ENCODE peak calls at places on chromosomes 7 and 10, in ten cellular contexts. One of them, this sample, is unnamed.

GRCh38 chr10:11612004-11613001 is 853 bp upstream of the USP6NL start:
- DNase-seq in DMS 273 treated with DMSO at 0.1 percent for 48 hours: no peak
- DNase-seq in activated CD8-positive, alpha-beta memory T cell treated with anti-CD3 and anti-CD28 coated beads, Interleukin-2, amount 50 U/mL, for 4 hours: no peak
- DNase-seq in stimulated activated CD4-positive, alpha-beta T cell treated with anti-CD3 and anti-CD28 coated beads, Interleukin-12 subunit alpha, Interleukin-12 subunit beta, amount 100 ng/mL, for 4 hours: no peak
- DNase-seq in NCI-H1092 treated with DMSO at 0.1 percent for 48 hours: no peak
- DNase-seq in effector memory CD4-positive, alpha-beta T cell: no peak
- DNase-seq in sigmoid colon: no peak
- DNase-seq in brain microvascular endothelial cell: no peak
- DNase-seq in stimulated activated CD8-positive, alpha-beta memory T cell treated with anti-CD3 and anti-CD28 coated beads, Interleukin-4, amount 100 ng/mL, for 48 hours: no peak
- DNase-seq in ecto neural progenitor cell: no peak
- DNase-seq in this sample: peak; percentile 43

GRCh38 chr10:4656576-4657194 is 169.3 kb upstream of the AKR1E2 start:
- DNase-seq in ecto neural progenitor cell: peak; percentile 56
- DNase-seq in brain microvascular endothelial cell: peak; percentile 54
- DNase-seq in stimulated activated CD8-positive, alpha-beta memory T cell treated with anti-CD3 and anti-CD28 coated beads, Interleukin-4, amount 100 ng/mL, for 48 hours: peak; percentile 44
- DNase-seq in effector memory CD4-positive, alpha-beta T cell: peak; percentile 4
- DNase-seq in activated CD8-positive, alpha-beta memory T cell treated with anti-CD3 and anti-CD28 coated beads, Interleukin-2, amount 50 U/mL, for 4 hours: peak; percentile 35
- DNase-seq in stimulated activated CD4-positive, alpha-beta T cell treated with anti-CD3 and anti-CD28 coated beads, Interleukin-12 subunit alpha, Interleukin-12 subunit beta, amount 100 ng/mL, for 4 hours: peak; percentile 35
- DNase-seq in DMS 273 treated with DMSO at 0.1 percent for 48 hours: peak; percentile 6
- DNase-seq in sigmoid colon: peak; percentile 82
- DNase-seq in NCI-H1092 treated with DMSO at 0.1 percent for 48 hours: peak; percentile 63
- DNase-seq in this sample: peak; percentile 53

GRCh38 chr10:125158528-125159485 is 1.6 kb downstream of the CTBP2 start:
- DNase-seq in activated CD8-positive, alpha-beta memory T cell treated with anti-CD3 and anti-CD28 coated beads, Interleukin-2, amount 50 U/mL, for 4 hours: no peak
- DNase-seq in stimulated activated CD8-positive, alpha-beta memory T cell treated with anti-CD3 and anti-CD28 coated beads, Interleukin-4, amount 100 ng/mL, for 48 hours: no peak
- DNase-seq in sigmoid colon: peak; percentile 71
- DNase-seq in brain microvascular endothelial cell: no peak
- DNase-seq in DMS 273 treated with DMSO at 0.1 percent for 48 hours: no peak
- DNase-seq in effector memory CD4-positive, alpha-beta T cell: no peak
- DNase-seq in ecto neural progenitor cell: no peak
- DNase-seq in NCI-H1092 treated with DMSO at 0.1 percent for 48 hours: peak; percentile 22
- DNase-seq in stimulated activated CD4-positive, alpha-beta T cell treated with anti-CD3 and anti-CD28 coated beads, Interleukin-12 subunit alpha, Interleukin-12 subunit beta, amount 100 ng/mL, for 4 hours: no peak
- DNase-seq in this sample: peak; percentile 64

GRCh38 chr7:20310963-20311742 is 19.5 kb upstream of the ITGB8 start:
- DNase-seq in stimulated activated CD8-positive, alpha-beta memory T cell treated with anti-CD3 and anti-CD28 coated beads, Interleukin-4, amount 100 ng/mL, for 48 hours: no peak
- DNase-seq in ecto neural progenitor cell: no peak
- DNase-seq in brain microvascular endothelial cell: peak; percentile 70
- DNase-seq in activated CD8-positive, alpha-beta memory T cell treated with anti-CD3 and anti-CD28 coated beads, Interleukin-2, amount 50 U/mL, for 4 hours: no peak
- DNase-seq in stimulated activated CD4-positive, alpha-beta T cell treated with anti-CD3 and anti-CD28 coated beads, Interleukin-12 subunit alpha, Interleukin-12 subunit beta, amount 100 ng/mL, for 4 hours: no peak
- DNase-seq in DMS 273 treated with DMSO at 0.1 percent for 48 hours: peak; percentile 11
- DNase-seq in sigmoid colon: no peak
- DNase-seq in NCI-H1092 treated with DMSO at 0.1 percent for 48 hours: peak; percentile 32
- DNase-seq in effector memory CD4-positive, alpha-beta T cell: no peak
- DNase-seq in this sample: peak; percentile 76

GRCh38 chr7:109844362-109844761 is 1246.6 kb upstream of the LRRN3 start:
- DNase-seq in stimulated activated CD4-positive, alpha-beta T cell treated with anti-CD3 and anti-CD28 coated beads, Interleukin-12 subunit alpha, Interleukin-12 subunit beta, amount 100 ng/mL, for 4 hours: no peak
- DNase-seq in stimulated activated CD8-positive, alpha-beta memory T cell treated with anti-CD3 and anti-CD28 coated beads, Interleukin-4, amount 100 ng/mL, for 48 hours: no peak
- DNase-seq in DMS 273 treated with DMSO at 0.1 percent for 48 hours: peak; percentile 37
- DNase-seq in effector memory CD4-positive, alpha-beta T cell: no peak
- DNase-seq in sigmoid colon: no peak
- DNase-seq in brain microvascular endothelial cell: peak; percentile 9
- DNase-seq in activated CD8-positive, alpha-beta memory T cell treated with anti-CD3 and anti-CD28 coated beads, Interleukin-2, amount 50 U/mL, for 4 hours: no peak
- DNase-seq in NCI-H1092 treated with DMSO at 0.1 percent for 48 hours: peak; percentile 27
- DNase-seq in ecto neural progenitor cell: no peak
- DNase-seq in this sample: peak; percentile 71

GRCh38 chr10:99859585-99859984 is 77.1 kb downstream of the ABCC2 start:
- DNase-seq in stimulated activated CD8-positive, alpha-beta memory T cell treated with anti-CD3 and anti-CD28 coated beads, Interleukin-4, amount 100 ng/mL, for 48 hours: no peak
- DNase-seq in sigmoid colon: no peak
- DNase-seq in effector memory CD4-positive, alpha-beta T cell: no peak
- DNase-seq in stimulated activated CD4-positive, alpha-beta T cell treated with anti-CD3 and anti-CD28 coated beads, Interleukin-12 subunit alpha, Interleukin-12 subunit beta, amount 100 ng/mL, for 4 hours: no peak
- DNase-seq in ecto neural progenitor cell: no peak
- DNase-seq in activated CD8-positive, alpha-beta memory T cell treated with anti-CD3 and anti-CD28 coated beads, Interleukin-2, amount 50 U/mL, for 4 hours: no peak
- DNase-seq in NCI-H1092 treated with DMSO at 0.1 percent for 48 hours: peak; percentile 9
- DNase-seq in DMS 273 treated with DMSO at 0.1 percent for 48 hours: no peak
- DNase-seq in brain microvascular endothelial cell: no peak
- DNase-seq in this sample: peak; percentile 27

GRCh38 chr7:66224171-66224773 is 19.1 kb downstream of the TPST1 start:
- DNase-seq in NCI-H1092 treated with DMSO at 0.1 percent for 48 hours: no peak
- DNase-seq in sigmoid colon: no peak
- DNase-seq in DMS 273 treated with DMSO at 0.1 percent for 48 hours: no peak
- DNase-seq in brain microvascular endothelial cell: no peak
- DNase-seq in stimulated activated CD4-positive, alpha-beta T cell treated with anti-CD3 and anti-CD28 coated beads, Interleukin-12 subunit alpha, Interleukin-12 subunit beta, amount 100 ng/mL, for 4 hours: no peak
- DNase-seq in activated CD8-positive, alpha-beta memory T cell treated with anti-CD3 and anti-CD28 coated beads, Interleukin-2, amount 50 U/mL, for 4 hours: no peak
- DNase-seq in ecto neural progenitor cell: no peak
- DNase-seq in effector memory CD4-positive, alpha-beta T cell: no peak
- DNase-seq in stimulated activated CD8-positive, alpha-beta memory T cell treated with anti-CD3 and anti-CD28 coated beads, Interleukin-4, amount 100 ng/mL, for 48 hours: no peak
- DNase-seq in this sample: peak; percentile 21

GRCh38 chr7:70923086-70923845 is 208.7 kb upstream of the GALNT17 start:
- DNase-seq in stimulated activated CD4-positive, alpha-beta T cell treated with anti-CD3 and anti-CD28 coated beads, Interleukin-12 subunit alpha, Interleukin-12 subunit beta, amount 100 ng/mL, for 4 hours: no peak
- DNase-seq in sigmoid colon: no peak
- DNase-seq in DMS 273 treated with DMSO at 0.1 percent for 48 hours: no peak
- DNase-seq in NCI-H1092 treated with DMSO at 0.1 percent for 48 hours: no peak
- DNase-seq in activated CD8-positive, alpha-beta memory T cell treated with anti-CD3 and anti-CD28 coated beads, Interleukin-2, amount 50 U/mL, for 4 hours: no peak
- DNase-seq in ecto neural progenitor cell: no peak
- DNase-seq in stimulated activated CD8-positive, alpha-beta memory T cell treated with anti-CD3 and anti-CD28 coated beads, Interleukin-4, amount 100 ng/mL, for 48 hours: no peak
- DNase-seq in effector memory CD4-positive, alpha-beta T cell: no peak
- DNase-seq in brain microvascular endothelial cell: no peak
- DNase-seq in this sample: no peak

GRCh38 chr10:62136931-62137330 is 131.7 kb downstream of the RTKN2 start:
- DNase-seq in sigmoid colon: no peak
- DNase-seq in stimulated activated CD4-positive, alpha-beta T cell treated with anti-CD3 and anti-CD28 coated beads, Interleukin-12 subunit alpha, Interleukin-12 subunit beta, amount 100 ng/mL, for 4 hours: no peak
- DNase-seq in stimulated activated CD8-positive, alpha-beta memory T cell treated with anti-CD3 and anti-CD28 coated beads, Interleukin-4, amount 100 ng/mL, for 48 hours: no peak
- DNase-seq in brain microvascular endothelial cell: no peak
- DNase-seq in ecto neural progenitor cell: no peak
- DNase-seq in DMS 273 treated with DMSO at 0.1 percent for 48 hours: no peak
- DNase-seq in NCI-H1092 treated with DMSO at 0.1 percent for 48 hours: no peak
- DNase-seq in activated CD8-positive, alpha-beta memory T cell treated with anti-CD3 and anti-CD28 coated beads, Interleukin-2, amount 50 U/mL, for 4 hours: no peak
- DNase-seq in effector memory CD4-positive, alpha-beta T cell: no peak
- DNase-seq in this sample: no peak

GRCh38 chr7:80309971-80310549 is 175.4 kb downstream of the GNAI1 start:
- DNase-seq in stimulated activated CD4-positive, alpha-beta T cell treated with anti-CD3 and anti-CD28 coated beads, Interleukin-12 subunit alpha, Interleukin-12 subunit beta, amount 100 ng/mL, for 4 hours: no peak
- DNase-seq in activated CD8-positive, alpha-beta memory T cell treated with anti-CD3 and anti-CD28 coated beads, Interleukin-2, amount 50 U/mL, for 4 hours: no peak
- DNase-seq in brain microvascular endothelial cell: no peak
- DNase-seq in effector memory CD4-positive, alpha-beta T cell: no peak
- DNase-seq in sigmoid colon: no peak
- DNase-seq in ecto neural progenitor cell: no peak
- DNase-seq in DMS 273 treated with DMSO at 0.1 percent for 48 hours: no peak
- DNase-seq in NCI-H1092 treated with DMSO at 0.1 percent for 48 hours: no peak
- DNase-seq in stimulated activated CD8-positive, alpha-beta memory T cell treated with anti-CD3 and anti-CD28 coated beads, Interleukin-4, amount 100 ng/mL, for 48 hours: peak; percentile 33
- DNase-seq in this sample: no peak

GRCh38 chr7:44144426-44144967 is 3.4 kb upstream of the MYL7 start:
- DNase-seq in brain microvascular endothelial cell: no peak
- DNase-seq in DMS 273 treated with DMSO at 0.1 percent for 48 hours: no peak
- DNase-seq in activated CD8-positive, alpha-beta memory T cell treated with anti-CD3 and anti-CD28 coated beads, Interleukin-2, amount 50 U/mL, for 4 hours: no peak
- DNase-seq in NCI-H1092 treated with DMSO at 0.1 percent for 48 hours: no peak
- DNase-seq in stimulated activated CD4-positive, alpha-beta T cell treated with anti-CD3 and anti-CD28 coated beads, Interleukin-12 subunit alpha, Interleukin-12 subunit beta, amount 100 ng/mL, for 4 hours: no peak
- DNase-seq in ecto neural progenitor cell: peak; percentile 30
- DNase-seq in sigmoid colon: peak; percentile 51
- DNase-seq in effector memory CD4-positive, alpha-beta T cell: no peak
- DNase-seq in stimulated activated CD8-positive, alpha-beta memory T cell treated with anti-CD3 and anti-CD28 coated beads, Interleukin-4, amount 100 ng/mL, for 48 hours: no peak
- DNase-seq in this sample: no peak

GRCh38 chr10:14500172-14500765 is 169.5 kb upstream of the FRMD4A start:
- DNase-seq in activated CD8-positive, alpha-beta memory T cell treated with anti-CD3 and anti-CD28 coated beads, Interleukin-2, amount 50 U/mL, for 4 hours: no peak
- DNase-seq in sigmoid colon: no peak
- DNase-seq in brain microvascular endothelial cell: no peak
- DNase-seq in stimulated activated CD4-positive, alpha-beta T cell treated with anti-CD3 and anti-CD28 coated beads, Interleukin-12 subunit alpha, Interleukin-12 subunit beta, amount 100 ng/mL, for 4 hours: no peak
- DNase-seq in NCI-H1092 treated with DMSO at 0.1 percent for 48 hours: no peak
- DNase-seq in DMS 273 treated with DMSO at 0.1 percent for 48 hours: no peak
- DNase-seq in effector memory CD4-positive, alpha-beta T cell: no peak
- DNase-seq in ecto neural progenitor cell: no peak
- DNase-seq in stimulated activated CD8-positive, alpha-beta memory T cell treated with anti-CD3 and anti-CD28 coated beads, Interleukin-4, amount 100 ng/mL, for 48 hours: no peak
- DNase-seq in this sample: no peak

GRCh38 chr7:107014381-107015023 is 30.0 kb upstream of the PRKAR2B start:
- DNase-seq in brain microvascular endothelial cell: no peak
- DNase-seq in ecto neural progenitor cell: no peak
- DNase-seq in sigmoid colon: no peak
- DNase-seq in stimulated activated CD4-positive, alpha-beta T cell treated with anti-CD3 and anti-CD28 coated beads, Interleukin-12 subunit alpha, Interleukin-12 subunit beta, amount 100 ng/mL, for 4 hours: no peak
- DNase-seq in DMS 273 treated with DMSO at 0.1 percent for 48 hours: peak; percentile 69
- DNase-seq in activated CD8-positive, alpha-beta memory T cell treated with anti-CD3 and anti-CD28 coated beads, Interleukin-2, amount 50 U/mL, for 4 hours: no peak
- DNase-seq in NCI-H1092 treated with DMSO at 0.1 percent for 48 hours: peak; percentile 11
- DNase-seq in effector memory CD4-positive, alpha-beta T cell: no peak
- DNase-seq in stimulated activated CD8-positive, alpha-beta memory T cell treated with anti-CD3 and anti-CD28 coated beads, Interleukin-4, amount 100 ng/mL, for 48 hours: no peak
- DNase-seq in this sample: no peak

GRCh38 chr7:48078470-48078869 is 10.6 kb upstream of the UPP1 start:
- DNase-seq in NCI-H1092 treated with DMSO at 0.1 percent for 48 hours: no peak
- DNase-seq in stimulated activated CD4-positive, alpha-beta T cell treated with anti-CD3 and anti-CD28 coated beads, Interleukin-12 subunit alpha, Interleukin-12 subunit beta, amount 100 ng/mL, for 4 hours: no peak
- DNase-seq in brain microvascular endothelial cell: no peak
- DNase-seq in sigmoid colon: no peak
- DNase-seq in stimulated activated CD8-positive, alpha-beta memory T cell treated with anti-CD3 and anti-CD28 coated beads, Interleukin-4, amount 100 ng/mL, for 48 hours: no peak
- DNase-seq in activated CD8-positive, alpha-beta memory T cell treated with anti-CD3 and anti-CD28 coated beads, Interleukin-2, amount 50 U/mL, for 4 hours: no peak
- DNase-seq in ecto neural progenitor cell: no peak
- DNase-seq in effector memory CD4-positive, alpha-beta T cell: no peak
- DNase-seq in DMS 273 treated with DMSO at 0.1 percent for 48 hours: no peak
- DNase-seq in this sample: peak; percentile 59

GRCh38 chr10:48655426-48656240 is 29.0 kb upstream of the WDFY4 start:
- DNase-seq in DMS 273 treated with DMSO at 0.1 percent for 48 hours: no peak
- DNase-seq in sigmoid colon: peak; percentile 80
- DNase-seq in stimulated activated CD4-positive, alpha-beta T cell treated with anti-CD3 and anti-CD28 coated beads, Interleukin-12 subunit alpha, Interleukin-12 subunit beta, amount 100 ng/mL, for 4 hours: no peak
- DNase-seq in brain microvascular endothelial cell: peak; percentile 32
- DNase-seq in activated CD8-positive, alpha-beta memory T cell treated with anti-CD3 and anti-CD28 coated beads, Interleukin-2, amount 50 U/mL, for 4 hours: no peak
- DNase-seq in NCI-H1092 treated with DMSO at 0.1 percent for 48 hours: peak; percentile 46
- DNase-seq in ecto neural progenitor cell: no peak
- DNase-seq in effector memory CD4-positive, alpha-beta T cell: no peak
- DNase-seq in stimulated activated CD8-positive, alpha-beta memory T cell treated with anti-CD3 and anti-CD28 coated beads, Interleukin-4, amount 100 ng/mL, for 48 hours: no peak
- DNase-seq in this sample: peak; percentile 71

GRCh38 chr7:124033093-124033806 is 383 bp upstream of the TMEM229A start:
- DNase-seq in stimulated activated CD4-positive, alpha-beta T cell treated with anti-CD3 and anti-CD28 coated beads, Interleukin-12 subunit alpha, Interleukin-12 subunit beta, amount 100 ng/mL, for 4 hours: no peak
- DNase-seq in NCI-H1092 treated with DMSO at 0.1 percent for 48 hours: peak; percentile 25
- DNase-seq in sigmoid colon: peak; percentile 54
- DNase-seq in stimulated activated CD8-positive, alpha-beta memory T cell treated with anti-CD3 and anti-CD28 coated beads, Interleukin-4, amount 100 ng/mL, for 48 hours: no peak
- DNase-seq in brain microvascular endothelial cell: no peak
- DNase-seq in effector memory CD4-positive, alpha-beta T cell: no peak
- DNase-seq in ecto neural progenitor cell: peak; percentile 75
- DNase-seq in activated CD8-positive, alpha-beta memory T cell treated with anti-CD3 and anti-CD28 coated beads, Interleukin-2, amount 50 U/mL, for 4 hours: no peak
- DNase-seq in DMS 273 treated with DMSO at 0.1 percent for 48 hours: no peak
- DNase-seq in this sample: peak; percentile 67

GRCh38 chr10:132388901-132389630 is 7.9 kb upstream of the PWWP2B start:
- DNase-seq in stimulated activated CD8-positive, alpha-beta memory T cell treated with anti-CD3 and anti-CD28 coated beads, Interleukin-4, amount 100 ng/mL, for 48 hours: no peak
- DNase-seq in NCI-H1092 treated with DMSO at 0.1 percent for 48 hours: no peak
- DNase-seq in sigmoid colon: peak; percentile 81
- DNase-seq in brain microvascular endothelial cell: no peak
- DNase-seq in stimulated activated CD4-positive, alpha-beta T cell treated with anti-CD3 and anti-CD28 coated beads, Interleukin-12 subunit alpha, Interleukin-12 subunit beta, amount 100 ng/mL, for 4 hours: no peak
- DNase-seq in DMS 273 treated with DMSO at 0.1 percent for 48 hours: no peak
- DNase-seq in effector memory CD4-positive, alpha-beta T cell: no peak
- DNase-seq in activated CD8-positive, alpha-beta memory T cell treated with anti-CD3 and anti-CD28 coated beads, Interleukin-2, amount 50 U/mL, for 4 hours: peak; percentile 17
- DNase-seq in ecto neural progenitor cell: no peak
- DNase-seq in this sample: peak; percentile 3

GRCh38 chr10:27252267-27253000 is 11.8 kb upstream of the ACBD5 start:
- DNase-seq in NCI-H1092 treated with DMSO at 0.1 percent for 48 hours: peak; percentile 9
- DNase-seq in sigmoid colon: no peak
- DNase-seq in brain microvascular endothelial cell: peak; percentile 39
- DNase-seq in DMS 273 treated with DMSO at 0.1 percent for 48 hours: no peak
- DNase-seq in stimulated activated CD8-positive, alpha-beta memory T cell treated with anti-CD3 and anti-CD28 coated beads, Interleukin-4, amount 100 ng/mL, for 48 hours: peak; percentile 90
- DNase-seq in ecto neural progenitor cell: peak; percentile 90
- DNase-seq in stimulated activated CD4-positive, alpha-beta T cell treated with anti-CD3 and anti-CD28 coated beads, Interleukin-12 subunit alpha, Interleukin-12 subunit beta, amount 100 ng/mL, for 4 hours: peak; percentile 84
- DNase-seq in activated CD8-positive, alpha-beta memory T cell treated with anti-CD3 and anti-CD28 coated beads, Interleukin-2, amount 50 U/mL, for 4 hours: peak; percentile 86
- DNase-seq in effector memory CD4-positive, alpha-beta T cell: peak; percentile 52
- DNase-seq in this sample: peak; percentile 75

GRCh38 chr10:132167041-132167674 is 19.6 kb upstream of the DPYSL4 start:
- DNase-seq in stimulated activated CD8-positive, alpha-beta memory T cell treated with anti-CD3 and anti-CD28 coated beads, Interleukin-4, amount 100 ng/mL, for 48 hours: no peak
- DNase-seq in ecto neural progenitor cell: no peak
- DNase-seq in brain microvascular endothelial cell: no peak
- DNase-seq in activated CD8-positive, alpha-beta memory T cell treated with anti-CD3 and anti-CD28 coated beads, Interleukin-2, amount 50 U/mL, for 4 hours: no peak
- DNase-seq in DMS 273 treated with DMSO at 0.1 percent for 48 hours: no peak
- DNase-seq in NCI-H1092 treated with DMSO at 0.1 percent for 48 hours: no peak
- DNase-seq in sigmoid colon: no peak
- DNase-seq in stimulated activated CD4-positive, alpha-beta T cell treated with anti-CD3 and anti-CD28 coated beads, Interleukin-12 subunit alpha, Interleukin-12 subunit beta, amount 100 ng/mL, for 4 hours: no peak
- DNase-seq in effector memory CD4-positive, alpha-beta T cell: no peak
- DNase-seq in this sample: no peak

GRCh38 chr7:30226593-30227268 is 57.7 kb upstream of the ZNRF2 start:
- DNase-seq in ecto neural progenitor cell: no peak
- DNase-seq in NCI-H1092 treated with DMSO at 0.1 percent for 48 hours: peak; percentile 78
- DNase-seq in brain microvascular endothelial cell: no peak
- DNase-seq in stimulated activated CD4-positive, alpha-beta T cell treated with anti-CD3 and anti-CD28 coated beads, Interleukin-12 subunit alpha, Interleukin-12 subunit beta, amount 100 ng/mL, for 4 hours: no peak
- DNase-seq in DMS 273 treated with DMSO at 0.1 percent for 48 hours: peak; percentile 85
- DNase-seq in sigmoid colon: no peak
- DNase-seq in stimulated activated CD8-positive, alpha-beta memory T cell treated with anti-CD3 and anti-CD28 coated beads, Interleukin-4, amount 100 ng/mL, for 48 hours: no peak
- DNase-seq in activated CD8-positive, alpha-beta memory T cell treated with anti-CD3 and anti-CD28 coated beads, Interleukin-2, amount 50 U/mL, for 4 hours: no peak
- DNase-seq in effector memory CD4-positive, alpha-beta T cell: no peak
- DNase-seq in this sample: peak; percentile 89

GRCh38 chr10:10094700-10095099 is 923.0 kb upstream of the CELF2 start:
- DNase-seq in stimulated activated CD4-positive, alpha-beta T cell treated with anti-CD3 and anti-CD28 coated beads, Interleukin-12 subunit alpha, Interleukin-12 subunit beta, amount 100 ng/mL, for 4 hours: no peak
- DNase-seq in sigmoid colon: no peak
- DNase-seq in ecto neural progenitor cell: no peak
- DNase-seq in effector memory CD4-positive, alpha-beta T cell: no peak
- DNase-seq in brain microvascular endothelial cell: no peak
- DNase-seq in DMS 273 treated with DMSO at 0.1 percent for 48 hours: no peak
- DNase-seq in NCI-H1092 treated with DMSO at 0.1 percent for 48 hours: no peak
- DNase-seq in activated CD8-positive, alpha-beta memory T cell treated with anti-CD3 and anti-CD28 coated beads, Interleukin-2, amount 50 U/mL, for 4 hours: no peak
- DNase-seq in stimulated activated CD8-positive, alpha-beta memory T cell treated with anti-CD3 and anti-CD28 coated beads, Interleukin-4, amount 100 ng/mL, for 48 hours: no peak
- DNase-seq in this sample: no peak

GRCh38 chr10:1665681-1666080 is 71.6 kb downstream of the ADARB2 start:
- DNase-seq in NCI-H1092 treated with DMSO at 0.1 percent for 48 hours: no peak
- DNase-seq in stimulated activated CD8-positive, alpha-beta memory T cell treated with anti-CD3 and anti-CD28 coated beads, Interleukin-4, amount 100 ng/mL, for 48 hours: no peak
- DNase-seq in stimulated activated CD4-positive, alpha-beta T cell treated with anti-CD3 and anti-CD28 coated beads, Interleukin-12 subunit alpha, Interleukin-12 subunit beta, amount 100 ng/mL, for 4 hours: no peak
- DNase-seq in sigmoid colon: no peak
- DNase-seq in activated CD8-positive, alpha-beta memory T cell treated with anti-CD3 and anti-CD28 coated beads, Interleukin-2, amount 50 U/mL, for 4 hours: no peak
- DNase-seq in effector memory CD4-positive, alpha-beta T cell: no peak
- DNase-seq in brain microvascular endothelial cell: no peak
- DNase-seq in ecto neural progenitor cell: no peak
- DNase-seq in DMS 273 treated with DMSO at 0.1 percent for 48 hours: no peak
- DNase-seq in this sample: no peak

GRCh38 chr10:8129438-8129837 is 75.0 kb downstream of the GATA3 start:
- DNase-seq in ecto neural progenitor cell: no peak
- DNase-seq in brain microvascular endothelial cell: no peak
- DNase-seq in sigmoid colon: no peak
- DNase-seq in stimulated activated CD8-positive, alpha-beta memory T cell treated with anti-CD3 and anti-CD28 coated beads, Interleukin-4, amount 100 ng/mL, for 48 hours: no peak
- DNase-seq in effector memory CD4-positive, alpha-beta T cell: no peak
- DNase-seq in NCI-H1092 treated with DMSO at 0.1 percent for 48 hours: no peak
- DNase-seq in activated CD8-positive, alpha-beta memory T cell treated with anti-CD3 and anti-CD28 coated beads, Interleukin-2, amount 50 U/mL, for 4 hours: no peak
- DNase-seq in stimulated activated CD4-positive, alpha-beta T cell treated with anti-CD3 and anti-CD28 coated beads, Interleukin-12 subunit alpha, Interleukin-12 subunit beta, amount 100 ng/mL, for 4 hours: no peak
- DNase-seq in DMS 273 treated with DMSO at 0.1 percent for 48 hours: no peak
- DNase-seq in this sample: no peak

GRCh38 chr7:27684491-27684890 is 21.8 kb upstream of the HIBADH start:
- DNase-seq in stimulated activated CD8-positive, alpha-beta memory T cell treated with anti-CD3 and anti-CD28 coated beads, Interleukin-4, amount 100 ng/mL, for 48 hours: no peak
- DNase-seq in stimulated activated CD4-positive, alpha-beta T cell treated with anti-CD3 and anti-CD28 coated beads, Interleukin-12 subunit alpha, Interleukin-12 subunit beta, amount 100 ng/mL, for 4 hours: no peak
- DNase-seq in activated CD8-positive, alpha-beta memory T cell treated with anti-CD3 and anti-CD28 coated beads, Interleukin-2, amount 50 U/mL, for 4 hours: no peak
- DNase-seq in NCI-H1092 treated with DMSO at 0.1 percent for 48 hours: no peak
- DNase-seq in ecto neural progenitor cell: no peak
- DNase-seq in DMS 273 treated with DMSO at 0.1 percent for 48 hours: no peak
- DNase-seq in sigmoid colon: no peak
- DNase-seq in brain microvascular endothelial cell: no peak
- DNase-seq in effector memory CD4-positive, alpha-beta T cell: no peak
- DNase-seq in this sample: no peak

GRCh38 chr10:96972264-96972663 is 140.2 kb downstream of the LCOR start:
- DNase-seq in NCI-H1092 treated with DMSO at 0.1 percent for 48 hours: no peak
- DNase-seq in activated CD8-positive, alpha-beta memory T cell treated with anti-CD3 and anti-CD28 coated beads, Interleukin-2, amount 50 U/mL, for 4 hours: no peak
- DNase-seq in brain microvascular endothelial cell: no peak
- DNase-seq in ecto neural progenitor cell: no peak
- DNase-seq in effector memory CD4-positive, alpha-beta T cell: no peak
- DNase-seq in DMS 273 treated with DMSO at 0.1 percent for 48 hours: no peak
- DNase-seq in stimulated activated CD4-positive, alpha-beta T cell treated with anti-CD3 and anti-CD28 coated beads, Interleukin-12 subunit alpha, Interleukin-12 subunit beta, amount 100 ng/mL, for 4 hours: no peak
- DNase-seq in sigmoid colon: no peak
- DNase-seq in stimulated activated CD8-positive, alpha-beta memory T cell treated with anti-CD3 and anti-CD28 coated beads, Interleukin-4, amount 100 ng/mL, for 48 hours: no peak
- DNase-seq in this sample: no peak

GRCh38 chr7:20350518-20350951 is 19.8 kb downstream of the ITGB8 start:
- DNase-seq in activated CD8-positive, alpha-beta memory T cell treated with anti-CD3 and anti-CD28 coated beads, Interleukin-2, amount 50 U/mL, for 4 hours: no peak
- DNase-seq in NCI-H1092 treated with DMSO at 0.1 percent for 48 hours: no peak
- DNase-seq in brain microvascular endothelial cell: no peak
- DNase-seq in stimulated activated CD8-positive, alpha-beta memory T cell treated with anti-CD3 and anti-CD28 coated beads, Interleukin-4, amount 100 ng/mL, for 48 hours: no peak
- DNase-seq in effector memory CD4-positive, alpha-beta T cell: no peak
- DNase-seq in DMS 273 treated with DMSO at 0.1 percent for 48 hours: no peak
- DNase-seq in ecto neural progenitor cell: no peak
- DNase-seq in stimulated activated CD4-positive, alpha-beta T cell treated with anti-CD3 and anti-CD28 coated beads, Interleukin-12 subunit alpha, Interleukin-12 subunit beta, amount 100 ng/mL, for 4 hours: no peak
- DNase-seq in sigmoid colon: peak; percentile 70
- DNase-seq in this sample: peak; percentile 15

GRCh38 chr10:89494615-89495014 is 40.8 kb downstream of the SLC16A12 start:
- DNase-seq in effector memory CD4-positive, alpha-beta T cell: no peak
- DNase-seq in DMS 273 treated with DMSO at 0.1 percent for 48 hours: peak; percentile 17
- DNase-seq in stimulated activated CD8-positive, alpha-beta memory T cell treated with anti-CD3 and anti-CD28 coated beads, Interleukin-4, amount 100 ng/mL, for 48 hours: no peak
- DNase-seq in brain microvascular endothelial cell: no peak
- DNase-seq in ecto neural progenitor cell: no peak
- DNase-seq in activated CD8-positive, alpha-beta memory T cell treated with anti-CD3 and anti-CD28 coated beads, Interleukin-2, amount 50 U/mL, for 4 hours: no peak
- DNase-seq in NCI-H1092 treated with DMSO at 0.1 percent for 48 hours: no peak
- DNase-seq in sigmoid colon: no peak
- DNase-seq in stimulated activated CD4-positive, alpha-beta T cell treated with anti-CD3 and anti-CD28 coated beads, Interleukin-12 subunit alpha, Interleukin-12 subunit beta, amount 100 ng/mL, for 4 hours: no peak
- DNase-seq in this sample: no peak

GRCh38 chr10:63083904-63084689 is 49.0 kb upstream of the NRBF2 start:
- DNase-seq in stimulated activated CD4-positive, alpha-beta T cell treated with anti-CD3 and anti-CD28 coated beads, Interleukin-12 subunit alpha, Interleukin-12 subunit beta, amount 100 ng/mL, for 4 hours: peak; percentile 15
- DNase-seq in DMS 273 treated with DMSO at 0.1 percent for 48 hours: peak; percentile 66
- DNase-seq in stimulated activated CD8-positive, alpha-beta memory T cell treated with anti-CD3 and anti-CD28 coated beads, Interleukin-4, amount 100 ng/mL, for 48 hours: peak; percentile 47
- DNase-seq in effector memory CD4-positive, alpha-beta T cell: no peak
- DNase-seq in ecto neural progenitor cell: no peak
- DNase-seq in sigmoid colon: peak; percentile 89
- DNase-seq in brain microvascular endothelial cell: peak; percentile 67
- DNase-seq in NCI-H1092 treated with DMSO at 0.1 percent for 48 hours: peak; percentile 36
- DNase-seq in activated CD8-positive, alpha-beta memory T cell treated with anti-CD3 and anti-CD28 coated beads, Interleukin-2, amount 50 U/mL, for 4 hours: peak; percentile 20
- DNase-seq in this sample: peak; percentile 68

This sample was measured in NCI-H69.